ENCODE peak calls at places on chromosomes 4 and X, in four cellular contexts. I is A549, F is HepG2, Q is gastroesophageal sphincter. N is an unnamed sample.

GRCh38 chrX:12225073-12225472 is 86.8 kb downstream of the FRMPD4 start:
- ATAC-seq in I (no peak), F (no peak), Q (no peak), N (no peak)

GRCh38 chrX:132957211-132958085 is 981 bp downstream of the HS6ST2 start:
- ATAC-seq in I (peak), F (no peak), Q (no peak), N (no peak)

GRCh38 chr4:142380052-142380598 is 466.0 kb downstream of the INPP4B start:
- ATAC-seq in I (no peak), F (no peak), Q (no peak), N (no peak)

GRCh38 chr4:25861951-25862410 is 807 bp downstream of the SEL1L3 start:
- ATAC-seq in I (peak), F (no peak), Q (no peak), N (no peak)

GRCh38 chr4:77220841-77221613 is 64.0 kb downstream of the CCNG2 start:
- ATAC-seq in I (no peak), F (no peak), Q (no peak), N (no peak)

GRCh38 chr4:26273308-26273980 is 47.4 kb upstream of the RBPJ start:
- ATAC-seq in I (no peak), F (no peak), Q (peak), N (no peak)

GRCh38 chr4:96833831-96834230 is 993.9 kb downstream of the PDHA2 start:
- ATAC-seq in I (no peak), F (no peak), Q (no peak), N (no peak)

GRCh38 chr4:2924286-2924685 is 38.9 kb downstream of the NOP14 start:
- ATAC-seq in I (no peak), F (no peak), Q (no peak), N (no peak)

GRCh38 chr4:174928174-174928573 is 10.0 kb downstream of the ADAM29 start:
- ATAC-seq in I (no peak), F (no peak), Q (no peak), N (peak)

GRCh38 chr4:31039382-31039781 is 319.2 kb downstream of the PCDH7 start:
- ATAC-seq in I (no peak), F (no peak), Q (no peak), N (no peak)

GRCh38 chrX:23855569-23855968 is 52.2 kb downstream of the APOO start:
- ATAC-seq in I (no peak), F (no peak), Q (no peak), N (no peak)

GRCh38 chr4:108352664-108353308 is 184.1 kb upstream of the LEF1 start:
- ATAC-seq in I (no peak), F (no peak), Q (no peak), N (no peak)

GRCh38 chrX:69024931-69025330 is 140.3 kb downstream of the PJA1 start:
- ATAC-seq in I (no peak), F (no peak), Q (peak), N (peak)

GRCh38 chr4:37988670-37989069 is 28.5 kb downstream of the PTTG2 start:
- ATAC-seq in I (no peak), F (no peak), Q (no peak), N (no peak)

GRCh38 chr4:113636438-113636818 is 125.1 kb downstream of the CAMK2D start:
- ATAC-seq in I (no peak), F (peak), Q (no peak), N (no peak)

GRCh38 chr4:150395872-150396271 is 186.1 kb upstream of the MAB21L2 start:
- ATAC-seq in I (no peak), F (no peak), Q (no peak), N (no peak)

GRCh38 chr4:4995866-4996265 is 23.4 kb downstream of the CYTL1 start:
- ATAC-seq in I (no peak), F (no peak), Q (no peak), N (no peak)

GRCh38 chr4:175092114-175092513 is 174.0 kb downstream of the ADAM29 start:
- ATAC-seq in I (no peak), F (no peak), Q (no peak), N (no peak)

GRCh38 chr4:93791570-93792195 is 36.9 kb upstream of the ATOH1 start:
- ATAC-seq in I (peak), F (peak), Q (peak), N (peak)

GRCh38 chrX:115392871-115393270 is 103.4 kb downstream of the LUZP4 start:
- ATAC-seq in I (no peak), F (no peak), Q (no peak), N (no peak)

GRCh38 chr4:46258436-46258835 is 131.5 kb downstream of the GABRA2 start:
- ATAC-seq in I (no peak), F (no peak), Q (no peak), N (no peak)

GRCh38 chr4:70426789-70427188 is 29.0 kb downstream of the OPRPN start:
- ATAC-seq in I (no peak), F (no peak), Q (no peak), N (no peak)

GRCh38 chrX:7179446-7179845 is 31.5 kb upstream of the PUDP start:
- ATAC-seq in I (no peak), F (no peak), Q (no peak), N (no peak)

GRCh38 chrX:118370921-118371624 is 25.2 kb downstream of the WDR44 start:
- ATAC-seq in I (no peak), F (no peak), Q (no peak), N (no peak)

N was measured in esophagus mucosa.